ENCODE peak calls at places on chromosome 10, in eight cellular contexts. One of them, this sample, is unnamed.

GRCh38 chr10:100790761-100791208 is 45.4 kb downstream of the PAX2 start:
- DNase-seq in K562: no peak
- DNase-seq in mammary epithelial cell: no peak
- DNase-seq in PC-9: no peak
- DNase-seq in neural progenitor cell: no peak
- DNase-seq in IMR-90: no peak
- DNase-seq in body of pancreas: no peak
- DNase-seq in stomach: no peak
- DNase-seq in this sample: no peak

GRCh38 chr10:110032801-110033723 is 25.3 kb downstream of the ADD3 start:
- DNase-seq in K562: no peak
- DNase-seq in mammary epithelial cell: no peak
- DNase-seq in PC-9: no peak
- DNase-seq in neural progenitor cell: no peak
- DNase-seq in IMR-90: no peak
- DNase-seq in body of pancreas: peak; percentile 60
- DNase-seq in stomach: peak; percentile 55
- DNase-seq in this sample: peak; percentile 8

GRCh38 chr10:31280972-31281371 is 38.0 kb upstream of the ZEB1 start:
- DNase-seq in K562: no peak
- DNase-seq in mammary epithelial cell: no peak
- DNase-seq in PC-9: no peak
- DNase-seq in neural progenitor cell: no peak
- DNase-seq in IMR-90: no peak
- DNase-seq in body of pancreas: no peak
- DNase-seq in stomach: no peak
- DNase-seq in this sample: no peak

GRCh38 chr10:107899663-107900062 is 735.2 kb upstream of the SORCS1 start:
- DNase-seq in K562: no peak
- DNase-seq in mammary epithelial cell: no peak
- DNase-seq in PC-9: no peak
- DNase-seq in neural progenitor cell: no peak
- DNase-seq in IMR-90: no peak
- DNase-seq in body of pancreas: no peak
- DNase-seq in stomach: no peak
- DNase-seq in this sample: no peak

GRCh38 chr10:86344714-86345161 is 21.9 kb downstream of the GRID1 start:
- DNase-seq in K562: no peak
- DNase-seq in mammary epithelial cell: no peak
- DNase-seq in PC-9: no peak
- DNase-seq in neural progenitor cell: no peak
- DNase-seq in IMR-90: no peak
- DNase-seq in body of pancreas: peak; percentile 9
- DNase-seq in stomach: no peak
- DNase-seq in this sample: peak; percentile 10

GRCh38 chr10:986881-987634 is 1.2 kb upstream of the GTPBP4 start:
- DNase-seq in K562: no peak
- DNase-seq in mammary epithelial cell: peak; percentile 26
- DNase-seq in PC-9: peak; percentile 12
- DNase-seq in neural progenitor cell: no peak
- DNase-seq in IMR-90: peak; percentile 86
- DNase-seq in body of pancreas: no peak
- DNase-seq in stomach: no peak
- DNase-seq in this sample: no peak

GRCh38 chr10:127293640-127294039 is 97.2 kb upstream of the INSYN2A start:
- DNase-seq in K562: no peak
- DNase-seq in mammary epithelial cell: peak; percentile 16
- DNase-seq in PC-9: no peak
- DNase-seq in neural progenitor cell: no peak
- DNase-seq in IMR-90: no peak
- DNase-seq in body of pancreas: no peak
- DNase-seq in stomach: peak; percentile 21
- DNase-seq in this sample: no peak

GRCh38 chr10:22615101-22615500 is 99.3 kb downstream of the PIP4K2A start:
- DNase-seq in K562: no peak
- DNase-seq in mammary epithelial cell: no peak
- DNase-seq in PC-9: no peak
- DNase-seq in neural progenitor cell: no peak
- DNase-seq in IMR-90: no peak
- DNase-seq in body of pancreas: no peak
- DNase-seq in stomach: no peak
- DNase-seq in this sample: no peak

GRCh38 chr10:89702121-89702480 is 711 bp downstream of the KIF20B start:
- DNase-seq in K562: peak; percentile 32
- DNase-seq in mammary epithelial cell: peak; percentile 53
- DNase-seq in PC-9: peak; percentile 7
- DNase-seq in neural progenitor cell: peak; percentile 8
- DNase-seq in IMR-90: peak; percentile 5
- DNase-seq in body of pancreas: no peak
- DNase-seq in stomach: no peak
- DNase-seq in this sample: no peak

GRCh38 chr10:113450046-113450445 is 102.8 kb upstream of the HABP2 start:
- DNase-seq in K562: no peak
- DNase-seq in mammary epithelial cell: no peak
- DNase-seq in PC-9: no peak
- DNase-seq in neural progenitor cell: no peak
- DNase-seq in IMR-90: no peak
- DNase-seq in body of pancreas: no peak
- DNase-seq in stomach: no peak
- DNase-seq in this sample: no peak

GRCh38 chr10:106043833-106044232 is 1120.7 kb downstream of the SORCS1 start:
- DNase-seq in K562: no peak
- DNase-seq in mammary epithelial cell: no peak
- DNase-seq in PC-9: no peak
- DNase-seq in neural progenitor cell: no peak
- DNase-seq in IMR-90: peak; percentile 2
- DNase-seq in body of pancreas: no peak
- DNase-seq in stomach: no peak
- DNase-seq in this sample: no peak

GRCh38 chr10:110364531-110364937 is 59.8 kb upstream of the SMNDC1 start:
- DNase-seq in K562: no peak
- DNase-seq in mammary epithelial cell: peak; percentile 78
- DNase-seq in PC-9: no peak
- DNase-seq in neural progenitor cell: no peak
- DNase-seq in IMR-90: no peak
- DNase-seq in body of pancreas: no peak
- DNase-seq in stomach: no peak
- DNase-seq in this sample: no peak

GRCh38 chr10:6647811-6648526 is 67.9 kb upstream of the PRKCQ start:
- DNase-seq in K562: peak; percentile 72
- DNase-seq in mammary epithelial cell: peak; percentile 43
- DNase-seq in PC-9: peak; percentile 20
- DNase-seq in neural progenitor cell: peak; percentile 82
- DNase-seq in IMR-90: no peak
- DNase-seq in body of pancreas: peak; percentile 52
- DNase-seq in stomach: peak; percentile 54
- DNase-seq in this sample: peak; percentile 41

GRCh38 chr10:124697443-124697836 is 46.7 kb downstream of the FAM53B start:
- DNase-seq in K562: no peak
- DNase-seq in mammary epithelial cell: no peak
- DNase-seq in PC-9: no peak
- DNase-seq in neural progenitor cell: no peak
- DNase-seq in IMR-90: no peak
- DNase-seq in body of pancreas: no peak
- DNase-seq in stomach: no peak
- DNase-seq in this sample: no peak
- H3K4me1 ChIP-seq in K562: peaks cover 54% of the 10 kb centered on the region
- H3K4me1 ChIP-seq in mammary epithelial cell: no peaks in the 10 kb centered on the region
- H3K4me1 ChIP-seq in PC-9: no peaks in the 10 kb centered on the region
- H3K4me1 ChIP-seq in neural progenitor cell: peaks cover 3% of the 10 kb centered on the region
- H3K4me1 ChIP-seq in IMR-90: peaks cover 13% of the 10 kb centered on the region
- H3K4me1 ChIP-seq in body of pancreas: peaks cover 41% of the 10 kb centered on the region
- H3K4me1 ChIP-seq in stomach: peaks cover 52% of the 10 kb centered on the region
- H3K4me1 ChIP-seq in this sample: peaks cover 3% of the 10 kb centered on the region

GRCh38 chr10:124629410-124629809 is 114.8 kb downstream of the FAM53B start:
- DNase-seq in K562: no peak
- DNase-seq in mammary epithelial cell: no peak
- DNase-seq in PC-9: no peak
- DNase-seq in neural progenitor cell: no peak
- DNase-seq in IMR-90: no peak
- DNase-seq in body of pancreas: no peak
- DNase-seq in stomach: no peak
- DNase-seq in this sample: no peak

GRCh38 chr10:124629842-124630241 is 114.3 kb downstream of the FAM53B start:
- DNase-seq in K562: no peak
- DNase-seq in mammary epithelial cell: no peak
- DNase-seq in PC-9: no peak
- DNase-seq in neural progenitor cell: no peak
- DNase-seq in IMR-90: no peak
- DNase-seq in body of pancreas: no peak
- DNase-seq in stomach: no peak
- DNase-seq in this sample: no peak

GRCh38 chr10:124630551-124630950 is 113.6 kb downstream of the FAM53B start:
- DNase-seq in K562: no peak
- DNase-seq in mammary epithelial cell: no peak
- DNase-seq in PC-9: no peak
- DNase-seq in neural progenitor cell: no peak
- DNase-seq in IMR-90: no peak
- DNase-seq in body of pancreas: no peak
- DNase-seq in stomach: no peak
- DNase-seq in this sample: no peak

GRCh38 chr10:124632566-124632965 is 111.6 kb downstream of the FAM53B start:
- DNase-seq in K562: no peak
- DNase-seq in mammary epithelial cell: peak; percentile 79
- DNase-seq in PC-9: no peak
- DNase-seq in neural progenitor cell: no peak
- DNase-seq in IMR-90: no peak
- DNase-seq in body of pancreas: no peak
- DNase-seq in stomach: no peak
- DNase-seq in this sample: no peak

DNA sequence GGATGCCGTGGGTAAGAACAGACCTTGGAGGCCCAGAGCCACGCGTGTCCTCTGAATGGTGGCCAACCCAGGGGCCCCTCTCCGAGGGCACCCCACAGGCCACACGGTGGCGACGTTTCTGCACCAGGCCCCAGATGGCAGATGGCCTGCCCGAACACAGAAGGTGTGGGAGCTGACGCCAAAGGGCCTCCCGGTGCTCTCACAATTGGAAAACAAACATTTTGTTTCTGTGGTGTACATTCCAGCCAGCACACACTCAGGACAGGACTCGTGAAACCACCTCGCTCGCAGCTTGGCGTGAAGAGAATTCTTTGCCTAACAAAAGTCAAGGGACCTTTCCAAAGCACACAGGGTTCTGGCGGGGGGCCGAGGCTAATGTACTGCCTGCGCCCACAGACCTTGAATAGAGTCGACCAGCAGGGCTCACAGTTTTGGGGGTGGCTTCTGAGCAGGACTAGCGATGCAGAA is 112.1 kb downstream of the FAM53B start:
- DNase-seq in K562: no peak
- DNase-seq in mammary epithelial cell: peak; percentile 82
- DNase-seq in PC-9: no peak
- DNase-seq in neural progenitor cell: peak; percentile 54
- DNase-seq in IMR-90: no peak
- DNase-seq in body of pancreas: peak; percentile 73
- DNase-seq in stomach: peak; percentile 94
- DNase-seq in this sample: no peak
- TF ChIP-seq CTCF in K562: peak; percentile 22
- TF ChIP-seq CTCF in mammary epithelial cell: peak; percentile 43
- TF ChIP-seq CTCF in PC-9: no peak
- TF ChIP-seq CTCF in neural progenitor cell: peak; percentile 51
- TF ChIP-seq CTCF in IMR-90: peak; percentile 25
- TF ChIP-seq CTCF in body of pancreas: no peak
- TF ChIP-seq CTCF in stomach: peak; percentile 52
- TF ChIP-seq CTCF in this sample: peak; percentile 26

GRCh38 chr10:48608926-48609325 is 4.1 kb upstream of the ARHGAP22 start:
- DNase-seq in K562: no peak
- DNase-seq in mammary epithelial cell: no peak
- DNase-seq in PC-9: no peak
- DNase-seq in neural progenitor cell: no peak
- DNase-seq in IMR-90: peak; percentile 51
- DNase-seq in body of pancreas: no peak
- DNase-seq in stomach: no peak
- DNase-seq in this sample: no peak
- H3K4me1 ChIP-seq in K562: peaks cover 9% of the 10 kb centered on the region
- H3K4me1 ChIP-seq in mammary epithelial cell: peaks cover 56% of the 10 kb centered on the region
- H3K4me1 ChIP-seq in PC-9: peaks cover 46% of the 10 kb centered on the region
- H3K4me1 ChIP-seq in neural progenitor cell: peaks cover 13% of the 10 kb centered on the region
- H3K4me1 ChIP-seq in IMR-90: peaks cover 35% of the 10 kb centered on the region
- H3K4me1 ChIP-seq in body of pancreas: peaks cover 9% of the 10 kb centered on the region
- H3K4me1 ChIP-seq in stomach: peaks cover 16% of the 10 kb centered on the region
- H3K4me1 ChIP-seq in this sample: no peaks in the 10 kb centered on the region

DNA sequence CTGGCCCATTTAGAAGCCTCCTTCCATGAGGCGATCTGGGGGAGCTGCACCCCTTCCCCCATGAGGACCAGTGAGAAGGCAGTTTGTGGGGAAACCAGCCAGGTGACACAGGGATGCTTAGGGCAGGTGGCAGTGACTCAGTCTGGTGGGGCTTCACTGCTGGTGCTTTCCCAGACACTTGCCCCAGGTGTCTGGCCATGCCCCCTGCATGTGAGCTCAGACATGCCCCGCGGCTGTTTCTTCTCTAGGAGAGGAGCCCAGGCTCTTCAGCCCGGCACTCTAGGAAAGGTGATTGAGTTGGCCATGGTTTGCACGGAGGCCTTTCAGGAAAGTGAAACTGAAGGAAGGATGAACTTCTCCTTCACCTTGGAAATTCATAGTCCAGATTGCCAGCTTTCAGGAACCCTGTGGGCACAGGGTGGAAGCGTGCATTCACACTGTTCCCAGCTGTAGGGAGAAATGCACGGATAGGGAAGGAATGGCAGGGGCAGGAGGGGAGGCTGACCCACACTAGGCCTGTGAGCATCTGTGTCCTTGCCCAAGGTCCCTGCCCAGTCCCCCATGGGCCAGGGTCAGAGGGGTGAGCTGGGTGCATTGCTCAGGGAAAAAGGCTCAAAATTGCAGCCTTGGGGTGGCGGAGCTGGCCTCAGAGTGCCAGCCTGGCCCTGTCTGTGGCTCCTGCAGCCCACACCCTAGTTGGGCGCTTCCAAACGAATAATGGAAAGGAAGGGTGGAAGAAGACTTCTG is 359.1 kb downstream of the GLRX3 start:
- DNase-seq in K562: no peak
- DNase-seq in mammary epithelial cell: no peak
- DNase-seq in PC-9: no peak
- DNase-seq in neural progenitor cell: no peak
- DNase-seq in IMR-90: no peak
- DNase-seq in body of pancreas: no peak
- DNase-seq in stomach: no peak
- DNase-seq in this sample: no peak
- TF ChIP-seq CTCF in K562: no peak
- TF ChIP-seq CTCF in mammary epithelial cell: no peak
- TF ChIP-seq CTCF in PC-9: no peak
- TF ChIP-seq CTCF in neural progenitor cell: no peak
- TF ChIP-seq CTCF in IMR-90: no peak
- TF ChIP-seq CTCF in body of pancreas: no peak
- TF ChIP-seq CTCF in stomach: no peak
- TF ChIP-seq CTCF in this sample: no peak